ENCODE peak calls at places on chromosomes 1 and 21, in seven cellular contexts. One of them, this sample, is unnamed.

GRCh38 chr1:184867866-184868585 is 106.3 kb downstream of the NIBAN1 start:
- DNase-seq in spleen: no peak
- DNase-seq in breast epithelium: no peak
- DNase-seq in HCT116: no peak
- DNase-seq in suprapubic skin: no peak
- DNase-seq in endothelial cell of umbilical vein: no peak
- DNase-seq in H1: no peak
- DNase-seq in this sample: no peak

GRCh38 chr1:220908757-220909156 is 29.5 kb downstream of the HLX start:
- DNase-seq in HCT116: peak
- DNase-seq in breast epithelium: no peak
- DNase-seq in H1: no peak
- DNase-seq in endothelial cell of umbilical vein: peak
- DNase-seq in spleen: no peak
- DNase-seq in suprapubic skin: no peak
- DNase-seq in this sample: no peak

GRCh38 chr1:115251340-115251748 is 86.7 kb downstream of the NGF start:
- DNase-seq in suprapubic skin: no peak
- DNase-seq in spleen: no peak
- DNase-seq in endothelial cell of umbilical vein: no peak
- DNase-seq in H1: no peak
- DNase-seq in breast epithelium: no peak
- DNase-seq in HCT116: no peak
- DNase-seq in this sample: no peak

GRCh38 chr1:77513839-77514763 is 168.4 kb downstream of the ZZZ3 start:
- DNase-seq in H1: peak
- DNase-seq in spleen: no peak
- DNase-seq in HCT116: no peak
- DNase-seq in endothelial cell of umbilical vein: peak
- DNase-seq in suprapubic skin: no peak
- DNase-seq in breast epithelium: no peak
- DNase-seq in this sample: no peak

GRCh38 chr1:212446333-212446732 is 13.6 kb downstream of the NENF start:
- DNase-seq in spleen: peak
- DNase-seq in H1: no peak
- DNase-seq in endothelial cell of umbilical vein: no peak
- DNase-seq in HCT116: no peak
- DNase-seq in breast epithelium: no peak
- DNase-seq in suprapubic skin: no peak
- DNase-seq in this sample: no peak

GRCh38 chr1:199808110-199808870 is 219.2 kb upstream of the NR5A2 start:
- DNase-seq in H1: no peak
- DNase-seq in spleen: no peak
- DNase-seq in breast epithelium: no peak
- DNase-seq in HCT116: no peak
- DNase-seq in suprapubic skin: no peak
- DNase-seq in endothelial cell of umbilical vein: no peak
- DNase-seq in this sample: no peak

GRCh38 chr1:100868364-100868995 is 26.2 kb downstream of the EXTL2 start:
- DNase-seq in suprapubic skin: no peak
- DNase-seq in HCT116: peak
- DNase-seq in spleen: no peak
- DNase-seq in breast epithelium: no peak
- DNase-seq in H1: no peak
- DNase-seq in endothelial cell of umbilical vein: peak
- DNase-seq in this sample: no peak

GRCh38 chr1:44934786-44935185 is 51.6 kb downstream of the EIF2B3 start:
- DNase-seq in endothelial cell of umbilical vein: no peak
- DNase-seq in breast epithelium: no peak
- DNase-seq in HCT116: no peak
- DNase-seq in H1: no peak
- DNase-seq in spleen: no peak
- DNase-seq in suprapubic skin: no peak
- DNase-seq in this sample: no peak

GRCh38 chr1:5944848-5945167 is 47.4 kb downstream of the NPHP4 start:
- DNase-seq in suprapubic skin: peak
- DNase-seq in HCT116: no peak
- DNase-seq in H1: no peak
- DNase-seq in endothelial cell of umbilical vein: no peak
- DNase-seq in spleen: no peak
- DNase-seq in breast epithelium: no peak
- DNase-seq in this sample: no peak

GRCh38 chr1:118012725-118013124 is 83.2 kb downstream of the WDR3 start:
- DNase-seq in HCT116: no peak
- DNase-seq in spleen: no peak
- DNase-seq in H1: no peak
- DNase-seq in breast epithelium: no peak
- DNase-seq in suprapubic skin: no peak
- DNase-seq in endothelial cell of umbilical vein: no peak
- DNase-seq in this sample: no peak

GRCh38 chr1:12499574-12500245 is 118.3 kb downstream of the DHRS3 start:
- DNase-seq in breast epithelium: no peak
- DNase-seq in H1: no peak
- DNase-seq in endothelial cell of umbilical vein: no peak
- DNase-seq in spleen: no peak
- DNase-seq in suprapubic skin: no peak
- DNase-seq in HCT116: no peak
- DNase-seq in this sample: no peak

GRCh38 chr1:24657781-24658180 is 14.7 kb downstream of the SRRM1 start:
- DNase-seq in breast epithelium: no peak
- DNase-seq in H1: no peak
- DNase-seq in endothelial cell of umbilical vein: no peak
- DNase-seq in spleen: no peak
- DNase-seq in HCT116: no peak
- DNase-seq in suprapubic skin: no peak
- DNase-seq in this sample: no peak

GRCh38 chr1:117537291-117537920 is 68.4 kb upstream of the TENT5C start:
- DNase-seq in endothelial cell of umbilical vein: no peak
- DNase-seq in H1: peak
- DNase-seq in suprapubic skin: no peak
- DNase-seq in spleen: peak
- DNase-seq in HCT116: no peak
- DNase-seq in breast epithelium: peak
- DNase-seq in this sample: no peak

GRCh38 chr1:235898126-235898525 is 31.4 kb upstream of the LYST start:
- DNase-seq in spleen: no peak
- DNase-seq in H1: no peak
- DNase-seq in breast epithelium: no peak
- DNase-seq in endothelial cell of umbilical vein: no peak
- DNase-seq in HCT116: no peak
- DNase-seq in suprapubic skin: no peak
- DNase-seq in this sample: no peak

GRCh38 chr1:209692745-209693504 is 11.7 kb upstream of the HSD11B1 start:
- DNase-seq in spleen: peak
- DNase-seq in breast epithelium: peak
- DNase-seq in endothelial cell of umbilical vein: peak
- DNase-seq in H1: no peak
- DNase-seq in HCT116: peak
- DNase-seq in suprapubic skin: peak
- DNase-seq in this sample: peak

GRCh38 chr1:202159534-202160371 is 649 bp downstream of the PTPN7 start:
- DNase-seq in endothelial cell of umbilical vein: no peak
- DNase-seq in suprapubic skin: no peak
- DNase-seq in spleen: peak
- DNase-seq in H1: no peak
- DNase-seq in breast epithelium: no peak
- DNase-seq in HCT116: no peak
- DNase-seq in this sample: no peak

GRCh38 chr21:45887121-45887611 is 94.4 kb upstream of the COL6A1 start:
- DNase-seq in spleen: peak
- DNase-seq in endothelial cell of umbilical vein: no peak
- DNase-seq in suprapubic skin: no peak
- DNase-seq in breast epithelium: no peak
- DNase-seq in H1: no peak
- DNase-seq in HCT116: no peak
- DNase-seq in this sample: peak

GRCh38 chr1:209807509-209807908 is 1.6 kb upstream of the IRF6 start:
- DNase-seq in H1: no peak
- DNase-seq in breast epithelium: no peak
- DNase-seq in suprapubic skin: no peak
- DNase-seq in HCT116: no peak
- DNase-seq in spleen: no peak
- DNase-seq in endothelial cell of umbilical vein: no peak
- DNase-seq in this sample: no peak

GRCh38 chr1:169576241-169576933 is 9.9 kb downstream of the F5 start:
- DNase-seq in H1: no peak
- DNase-seq in HCT116: no peak
- DNase-seq in spleen: no peak
- DNase-seq in breast epithelium: no peak
- DNase-seq in endothelial cell of umbilical vein: no peak
- DNase-seq in suprapubic skin: no peak
- DNase-seq in this sample: no peak

GRCh38 chr1:120179420-120180348 is 3.4 kb upstream of the SEC22B start:
- DNase-seq in HCT116: no peak
- DNase-seq in H1: no peak
- DNase-seq in endothelial cell of umbilical vein: peak
- DNase-seq in spleen: no peak
- DNase-seq in breast epithelium: no peak
- DNase-seq in suprapubic skin: no peak
- DNase-seq in this sample: peak

GRCh38 chr1:30064547-30064946 is 658.8 kb downstream of the MATN1 start:
- DNase-seq in HCT116: no peak
- DNase-seq in suprapubic skin: no peak
- DNase-seq in endothelial cell of umbilical vein: no peak
- DNase-seq in breast epithelium: no peak
- DNase-seq in H1: no peak
- DNase-seq in spleen: no peak
- DNase-seq in this sample: no peak

GRCh38 chr1:30063621-30064280 is 659.6 kb downstream of the MATN1 start:
- DNase-seq in breast epithelium: no peak
- DNase-seq in spleen: no peak
- DNase-seq in HCT116: no peak
- DNase-seq in endothelial cell of umbilical vein: no peak
- DNase-seq in H1: no peak
- DNase-seq in suprapubic skin: no peak
- DNase-seq in this sample: no peak

DNA sequence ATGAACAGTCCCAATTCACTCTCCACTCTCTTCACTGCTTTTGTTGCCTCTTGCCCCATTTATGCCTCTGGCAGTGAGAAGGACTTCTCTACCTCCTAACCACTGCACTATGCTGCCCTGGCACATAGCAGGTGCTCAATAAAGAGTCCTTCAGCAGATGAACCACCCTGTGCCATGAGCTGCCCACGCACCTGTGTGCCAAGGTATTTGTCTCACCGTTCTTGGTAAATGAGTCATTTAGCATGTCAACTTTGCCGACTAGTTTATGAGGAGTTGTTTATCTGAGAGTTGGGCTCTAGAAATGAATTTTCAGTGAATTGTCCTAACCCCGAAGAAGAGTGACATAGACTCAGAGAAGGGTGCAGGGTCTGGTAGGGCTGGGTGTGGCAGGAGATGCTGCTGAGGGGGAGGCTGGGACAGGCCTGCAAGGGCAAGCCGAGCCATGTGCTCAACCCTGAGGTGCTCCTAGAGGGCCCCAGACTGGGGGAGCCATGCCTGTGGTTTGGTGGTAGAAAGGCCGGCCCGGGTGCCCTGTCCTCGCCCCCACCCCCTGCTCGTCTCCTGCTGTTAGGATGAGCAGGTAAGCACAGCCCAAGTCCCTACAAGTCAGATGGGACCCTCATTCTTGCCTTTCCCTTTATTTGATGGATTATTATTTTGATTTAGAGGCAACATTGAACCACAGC is 654.5 kb downstream of the MATN1 start:
- DNase-seq in breast epithelium: no peak
- DNase-seq in spleen: no peak
- DNase-seq in H1: no peak
- DNase-seq in HCT116: no peak
- DNase-seq in suprapubic skin: no peak
- DNase-seq in endothelial cell of umbilical vein: no peak
- DNase-seq in this sample: no peak
- H3K4me3 ChIP-seq in breast epithelium: no peak
- H3K4me3 ChIP-seq in spleen: no peak
- H3K4me3 ChIP-seq in H1: no peak
- H3K4me3 ChIP-seq in HCT116: no peak
- H3K4me3 ChIP-seq in suprapubic skin: no peak
- H3K4me3 ChIP-seq in endothelial cell of umbilical vein: no peak
- H3K4me3 ChIP-seq in this sample: no peak

DNA sequence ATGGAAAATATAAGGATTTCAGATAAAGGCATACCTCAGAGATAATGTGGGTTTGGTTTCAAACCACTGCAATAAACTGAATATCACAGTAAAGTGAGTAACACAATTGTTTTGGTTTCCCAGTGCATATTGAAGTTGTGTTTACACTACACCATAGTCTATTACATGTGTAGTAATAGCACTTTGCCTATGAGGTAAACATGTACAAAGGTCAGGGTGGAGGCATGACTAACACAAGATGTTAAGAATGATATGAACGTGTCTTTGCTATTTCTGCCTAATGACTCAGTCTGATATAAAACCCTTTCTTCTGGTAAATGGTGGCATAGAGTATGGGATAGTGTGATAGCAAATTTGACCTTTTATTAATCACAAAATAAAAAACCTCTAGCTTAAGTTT is 621.5 kb upstream of the ADGRL2 start:
- DNase-seq in HCT116: peak
- DNase-seq in breast epithelium: no peak
- DNase-seq in spleen: no peak
- DNase-seq in H1: no peak
- DNase-seq in endothelial cell of umbilical vein: peak
- DNase-seq in suprapubic skin: no peak
- DNase-seq in this sample: no peak
- TF ChIP-seq POLR2A in HCT116: no peak
- TF ChIP-seq POLR2A in breast epithelium: no peak
- TF ChIP-seq POLR2A in spleen: no peak
- TF ChIP-seq POLR2A in H1: no peak
- TF ChIP-seq POLR2A in endothelial cell of umbilical vein: no peak
- TF ChIP-seq POLR2A in suprapubic skin: no peak
- TF ChIP-seq POLR2A in this sample: no peak

GRCh38 chr21:36150192-36150711 is 6.4 kb upstream of the DOP1B start:
- DNase-seq in endothelial cell of umbilical vein: peak
- DNase-seq in suprapubic skin: no peak
- DNase-seq in breast epithelium: no peak
- DNase-seq in H1: no peak
- DNase-seq in HCT116: no peak
- DNase-seq in spleen: no peak
- DNase-seq in this sample: peak
- TF ChIP-seq POLR2AphosphoS5 in endothelial cell of umbilical vein: no peak
- TF ChIP-seq POLR2AphosphoS5 in suprapubic skin: no peak
- TF ChIP-seq POLR2AphosphoS5 in breast epithelium: no peak
- TF ChIP-seq POLR2AphosphoS5 in H1: no peak
- TF ChIP-seq POLR2AphosphoS5 in HCT116: no peak
- TF ChIP-seq POLR2AphosphoS5 in spleen: peak
- TF ChIP-seq POLR2AphosphoS5 in this sample: no peak

DNA sequence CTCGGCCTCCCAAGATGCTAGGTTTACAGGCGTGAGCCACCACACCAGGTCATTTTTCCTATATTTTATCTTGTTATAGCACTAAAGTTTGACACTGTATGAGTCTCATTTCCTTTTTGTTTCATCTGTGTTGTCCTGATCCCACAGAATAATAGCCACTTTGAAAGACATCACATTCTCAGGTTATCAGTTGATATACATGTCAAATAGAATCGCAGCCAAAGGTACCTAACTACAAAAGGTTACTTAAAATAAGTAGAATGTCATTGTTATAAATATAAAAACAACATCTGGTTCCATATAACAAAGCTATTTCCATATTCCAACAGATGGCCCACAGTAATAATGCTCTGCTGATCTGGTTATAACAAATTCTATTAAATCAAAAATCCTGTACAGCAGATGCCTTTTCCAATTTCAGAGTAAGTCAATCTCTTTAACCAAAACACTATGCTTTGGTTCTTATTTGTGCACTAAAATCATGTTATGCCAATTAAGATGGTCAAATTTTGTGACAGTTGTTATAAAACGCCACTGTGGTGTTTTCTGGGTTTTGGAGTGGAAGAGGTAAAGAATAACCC is 6.0 kb downstream of the FOXJ3 start:
- DNase-seq in endothelial cell of umbilical vein: no peak
- DNase-seq in suprapubic skin: no peak
- DNase-seq in spleen: no peak
- DNase-seq in HCT116: no peak
- DNase-seq in H1: no peak
- DNase-seq in breast epithelium: no peak
- DNase-seq in this sample: no peak
- H3K4me3 ChIP-seq in endothelial cell of umbilical vein: no peak
- H3K4me3 ChIP-seq in suprapubic skin: no peak
- H3K4me3 ChIP-seq in spleen: no peak
- H3K4me3 ChIP-seq in HCT116: no peak
- H3K4me3 ChIP-seq in H1: no peak
- H3K4me3 ChIP-seq in breast epithelium: no peak
- H3K4me3 ChIP-seq in this sample: no peak

This sample was measured in sigmoid colon.